ENCODE peak calls at places on chromosomes 5 and 9, in five cellular contexts. One of them, this sample, is unnamed.

GRCh38 chr5:34941936-34942335 is 12.6 kb downstream of the DNAJC21 start:
- DNase-seq in DND-41: no peak
- DNase-seq in left ventricle myocardium inferior: no peak
- DNase-seq in CD8-positive, alpha-beta memory T cell: no peak
- DNase-seq in keratinocyte: no peak
- DNase-seq in this sample: no peak

GRCh38 chr9:84839538-84839937 is 170.0 kb downstream of the NTRK2 start:
- DNase-seq in DND-41: no peak
- DNase-seq in keratinocyte: no peak
- DNase-seq in left ventricle myocardium inferior: no peak
- DNase-seq in CD8-positive, alpha-beta memory T cell: no peak
- DNase-seq in this sample: no peak

GRCh38 chr5:178766936-178767912 is 36.8 kb upstream of the ZNF354A start:
- DNase-seq in CD8-positive, alpha-beta memory T cell: no peak
- DNase-seq in keratinocyte: no peak
- DNase-seq in DND-41: no peak
- DNase-seq in left ventricle myocardium inferior: no peak
- DNase-seq in this sample: no peak

GRCh38 chr5:75049581-75050274 is 2.6 kb downstream of the GCNT4 start:
- DNase-seq in left ventricle myocardium inferior: peak; percentile 28
- DNase-seq in DND-41: peak; percentile 63
- DNase-seq in CD8-positive, alpha-beta memory T cell: peak; percentile 55
- DNase-seq in keratinocyte: peak; percentile 69
- DNase-seq in this sample: peak; percentile 79

GRCh38 chr9:18935521-18935920 is 97.5 kb downstream of the SAXO1 start:
- DNase-seq in keratinocyte: no peak
- DNase-seq in left ventricle myocardium inferior: no peak
- DNase-seq in CD8-positive, alpha-beta memory T cell: no peak
- DNase-seq in DND-41: no peak
- DNase-seq in this sample: no peak

GRCh38 chr5:16755641-16756040 is 138.8 kb upstream of the RETREG1 start:
- DNase-seq in left ventricle myocardium inferior: no peak
- DNase-seq in keratinocyte: no peak
- DNase-seq in DND-41: no peak
- DNase-seq in CD8-positive, alpha-beta memory T cell: no peak
- DNase-seq in this sample: no peak

GRCh38 chr5:178381206-178381605 is 148.6 kb upstream of the PHYKPL start:
- DNase-seq in left ventricle myocardium inferior: no peak
- DNase-seq in CD8-positive, alpha-beta memory T cell: no peak
- DNase-seq in DND-41: no peak
- DNase-seq in keratinocyte: no peak
- DNase-seq in this sample: no peak

GRCh38 chr5:139446956-139447779 is 7.8 kb upstream of the DNAJC18 start:
- DNase-seq in keratinocyte: no peak
- DNase-seq in DND-41: no peak
- DNase-seq in left ventricle myocardium inferior: no peak
- DNase-seq in CD8-positive, alpha-beta memory T cell: no peak
- DNase-seq in this sample: no peak

GRCh38 chr5:128765448-128766061 is 199.7 kb upstream of the SLC27A6 start:
- DNase-seq in DND-41: no peak
- DNase-seq in CD8-positive, alpha-beta memory T cell: no peak
- DNase-seq in left ventricle myocardium inferior: no peak
- DNase-seq in keratinocyte: no peak
- DNase-seq in this sample: no peak

GRCh38 chr9:110703669-110704068 is 35.1 kb downstream of the MUSK start:
- DNase-seq in CD8-positive, alpha-beta memory T cell: no peak
- DNase-seq in keratinocyte: no peak
- DNase-seq in DND-41: no peak
- DNase-seq in left ventricle myocardium inferior: no peak
- DNase-seq in this sample: no peak

GRCh38 chr5:96857454-96857853 is 18.8 kb upstream of the ERAP2 start:
- DNase-seq in CD8-positive, alpha-beta memory T cell: no peak
- DNase-seq in left ventricle myocardium inferior: no peak
- DNase-seq in DND-41: no peak
- DNase-seq in keratinocyte: no peak
- DNase-seq in this sample: no peak

GRCh38 chr5:95759634-95760033 is 28.5 kb downstream of the RHOBTB3 start:
- DNase-seq in CD8-positive, alpha-beta memory T cell: no peak
- DNase-seq in keratinocyte: no peak
- DNase-seq in DND-41: no peak
- DNase-seq in left ventricle myocardium inferior: no peak
- DNase-seq in this sample: peak; percentile 32

GRCh38 chr5:91434348-91434747 is 51.2 kb upstream of the ARRDC3 start:
- DNase-seq in CD8-positive, alpha-beta memory T cell: peak; percentile 15
- DNase-seq in DND-41: no peak
- DNase-seq in left ventricle myocardium inferior: no peak
- DNase-seq in keratinocyte: no peak
- DNase-seq in this sample: no peak

GRCh38 chr9:108816037-108816436 is 39.7 kb downstream of the ACTL7B start:
- DNase-seq in CD8-positive, alpha-beta memory T cell: no peak
- DNase-seq in DND-41: no peak
- DNase-seq in keratinocyte: no peak
- DNase-seq in left ventricle myocardium inferior: peak; percentile 19
- DNase-seq in this sample: no peak

GRCh38 chr5:136308396-136308795 is 56.9 kb downstream of the TRPC7 start:
- DNase-seq in left ventricle myocardium inferior: no peak
- DNase-seq in CD8-positive, alpha-beta memory T cell: no peak
- DNase-seq in DND-41: no peak
- DNase-seq in keratinocyte: no peak
- DNase-seq in this sample: no peak

DNA sequence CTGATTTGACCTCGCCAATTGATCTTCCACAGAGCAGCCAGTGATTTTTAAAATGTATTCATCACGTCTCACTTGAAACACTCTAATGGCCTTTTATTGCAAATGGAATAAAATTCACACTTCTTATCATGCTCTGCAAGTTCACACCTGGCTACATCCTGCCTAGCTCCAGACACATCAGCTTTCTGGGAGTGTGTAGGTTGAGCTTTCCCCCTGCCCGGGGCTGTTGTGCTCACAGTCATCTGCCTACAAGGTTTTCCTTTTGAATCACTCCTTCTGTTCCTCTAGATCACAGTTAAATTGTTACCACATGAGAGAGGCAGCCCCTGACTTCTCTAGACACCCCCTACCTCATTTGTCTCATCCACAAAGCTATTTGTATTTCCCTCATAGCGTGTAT is 674.5 kb downstream of the PRELID2 start:
- DNase-seq in DND-41: no peak
- DNase-seq in CD8-positive, alpha-beta memory T cell: no peak
- DNase-seq in left ventricle myocardium inferior: no peak
- DNase-seq in keratinocyte: no peak
- DNase-seq in this sample: no peak
- H3K36me3 ChIP-seq in DND-41: no peaks in the 10 kb centered on the region
- H3K36me3 ChIP-seq in CD8-positive, alpha-beta memory T cell: no peaks in the 10 kb centered on the region
- H3K36me3 ChIP-seq in left ventricle myocardium inferior: no peaks in the 10 kb centered on the region
- H3K36me3 ChIP-seq in keratinocyte: no peaks in the 10 kb centered on the region
- H3K36me3 ChIP-seq in this sample: no peaks in the 10 kb centered on the region

DNA sequence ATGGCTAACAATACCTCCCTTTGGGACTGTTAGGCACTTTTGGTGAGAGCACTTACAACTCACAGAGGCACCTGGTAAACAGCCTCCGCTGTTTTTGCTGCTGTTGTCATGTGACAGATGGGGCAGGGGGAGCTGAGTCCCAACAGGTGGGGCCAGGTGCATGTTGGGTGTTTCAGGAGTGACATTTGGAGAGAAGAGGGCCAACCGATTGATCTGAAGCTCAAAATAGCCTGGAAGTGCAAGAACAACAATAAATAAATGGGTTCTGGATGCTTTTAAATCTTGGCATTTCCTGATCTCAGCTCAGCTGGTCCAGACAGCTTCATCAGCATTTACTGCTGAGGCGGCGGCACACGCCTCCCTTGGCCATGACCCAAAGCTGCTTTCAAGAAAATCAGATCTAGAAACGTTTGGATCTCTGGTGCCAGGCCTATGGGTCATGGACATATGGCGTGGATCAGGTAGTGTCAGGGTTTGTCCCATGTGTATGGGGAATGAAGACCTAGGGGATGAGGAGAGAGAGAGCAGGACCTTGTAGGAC is 70.5 kb downstream of the PPARGC1B start:
- DNase-seq in DND-41: no peak
- DNase-seq in CD8-positive, alpha-beta memory T cell: no peak
- DNase-seq in keratinocyte: no peak
- DNase-seq in left ventricle myocardium inferior: no peak
- DNase-seq in this sample: no peak
- H3K4me1 ChIP-seq in DND-41: no peaks in the 10 kb centered on the region
- H3K4me1 ChIP-seq in CD8-positive, alpha-beta memory T cell: no peaks in the 10 kb centered on the region
- H3K4me1 ChIP-seq in keratinocyte: peaks cover 14% of the 10 kb centered on the region
- H3K4me1 ChIP-seq in left ventricle myocardium inferior: peaks cover 97% of the 10 kb centered on the region
- H3K4me1 ChIP-seq in this sample: peaks cover 13% of the 10 kb centered on the region

GRCh38 chr5:71954329-71954728 is 152.9 kb upstream of the MAP1B start:
- DNase-seq in DND-41: no peak
- DNase-seq in left ventricle myocardium inferior: no peak
- DNase-seq in CD8-positive, alpha-beta memory T cell: no peak
- DNase-seq in keratinocyte: no peak
- DNase-seq in this sample: no peak
- H3K27ac ChIP-seq in DND-41: no peak overlapping the region
- H3K27ac ChIP-seq in left ventricle myocardium inferior: no peak overlapping the region
- H3K27ac ChIP-seq in CD8-positive, alpha-beta memory T cell: no peak overlapping the region
- H3K27ac ChIP-seq in keratinocyte: no peak overlapping the region
- H3K27ac ChIP-seq in this sample: no peak overlapping the region

DNA sequence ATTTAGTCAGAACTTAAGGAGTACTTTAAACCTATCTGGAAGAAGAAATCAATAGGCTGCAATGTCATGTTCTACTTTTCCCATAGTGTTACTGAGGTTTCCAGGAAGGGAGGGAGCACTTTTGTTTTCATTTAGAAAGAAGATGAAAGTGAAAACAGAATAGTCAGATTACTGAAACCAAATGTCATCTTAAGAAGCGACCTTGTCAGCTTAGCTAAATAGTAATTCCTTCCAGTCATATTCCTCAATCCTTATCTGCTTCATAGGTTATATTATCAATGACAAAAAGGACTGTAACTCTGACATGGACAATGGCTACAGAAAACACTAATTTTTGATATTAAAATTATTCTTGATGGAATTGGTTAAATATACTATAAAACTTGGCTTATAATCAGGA is 27.7 kb downstream of the SAR1B start:
- DNase-seq in DND-41: no peak
- DNase-seq in CD8-positive, alpha-beta memory T cell: no peak
- DNase-seq in keratinocyte: no peak
- DNase-seq in left ventricle myocardium inferior: no peak
- DNase-seq in this sample: no peak
- H3K36me3 ChIP-seq in DND-41: peaks cover 46% of the 10 kb centered on the region
- H3K36me3 ChIP-seq in CD8-positive, alpha-beta memory T cell: peaks cover 44% of the 10 kb centered on the region
- H3K36me3 ChIP-seq in keratinocyte: peaks cover 8% of the 10 kb centered on the region
- H3K36me3 ChIP-seq in left ventricle myocardium inferior: peaks cover 76% of the 10 kb centered on the region
- H3K36me3 ChIP-seq in this sample: no peaks in the 10 kb centered on the region

GRCh38 chr9:113580041-113580953 is 116.8 kb downstream of the RGS3 start:
- DNase-seq in CD8-positive, alpha-beta memory T cell: peak; percentile 47
- DNase-seq in left ventricle myocardium inferior: peak; percentile 80
- DNase-seq in keratinocyte: no peak
- DNase-seq in DND-41: peak; percentile 77
- DNase-seq in this sample: peak; percentile 87

GRCh38 chr9:113582698-113583200 is 119.2 kb downstream of the RGS3 start:
- DNase-seq in DND-41: no peak
- DNase-seq in keratinocyte: no peak
- DNase-seq in CD8-positive, alpha-beta memory T cell: no peak
- DNase-seq in left ventricle myocardium inferior: no peak
- DNase-seq in this sample: no peak

GRCh38 chr9:113581865-113582697 is 118.6 kb downstream of the RGS3 start:
- DNase-seq in CD8-positive, alpha-beta memory T cell: peak; percentile 80
- DNase-seq in DND-41: peak; percentile 95
- DNase-seq in left ventricle myocardium inferior: peak; percentile 75
- DNase-seq in keratinocyte: no peak
- DNase-seq in this sample: peak; percentile 82

GRCh38 chr9:113579270-113580040 is 115.9 kb downstream of the RGS3 start:
- DNase-seq in DND-41: peak; percentile 70
- DNase-seq in keratinocyte: no peak
- DNase-seq in left ventricle myocardium inferior: peak; percentile 63
- DNase-seq in CD8-positive, alpha-beta memory T cell: peak; percentile 34
- DNase-seq in this sample: no peak

GRCh38 chr9:113580954-113581311 is 117.4 kb downstream of the RGS3 start:
- DNase-seq in left ventricle myocardium inferior: no peak
- DNase-seq in keratinocyte: no peak
- DNase-seq in DND-41: no peak
- DNase-seq in CD8-positive, alpha-beta memory T cell: no peak
- DNase-seq in this sample: no peak
- H3K4me1 ChIP-seq in left ventricle myocardium inferior: peaks cover 94% of the 10 kb centered on the region
- H3K4me1 ChIP-seq in keratinocyte: peaks cover 72% of the 10 kb centered on the region
- H3K4me1 ChIP-seq in DND-41: peaks cover 57% of the 10 kb centered on the region
- H3K4me1 ChIP-seq in CD8-positive, alpha-beta memory T cell: peaks cover 59% of the 10 kb centered on the region
- H3K4me1 ChIP-seq in this sample: peaks cover 32% of the 10 kb centered on the region

DNA sequence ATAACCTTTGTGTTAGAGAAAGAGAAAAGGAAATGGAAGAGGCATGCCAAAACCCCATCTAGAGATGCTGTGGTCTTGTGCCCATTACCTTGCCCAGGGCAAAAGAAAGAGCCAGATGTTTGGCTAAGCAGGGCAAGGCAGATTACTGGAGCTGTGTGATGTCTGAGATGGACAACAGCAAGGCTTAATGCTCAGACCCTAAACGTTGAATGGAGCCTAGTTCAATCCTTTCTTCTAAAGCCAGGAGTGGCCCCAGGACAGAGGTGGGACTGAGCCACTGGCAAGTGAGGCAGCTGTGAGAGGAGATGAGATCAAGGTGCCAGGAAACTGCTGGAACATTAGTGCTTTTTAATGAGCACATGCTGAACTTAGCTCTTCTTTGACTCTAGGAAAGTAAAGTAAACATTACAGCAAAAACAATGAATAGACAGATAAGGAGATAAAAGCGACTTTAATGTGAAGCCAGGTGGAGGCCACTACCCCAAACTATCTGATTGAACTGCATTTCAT is 143.0 kb upstream of the EGFLAM start:
- DNase-seq in keratinocyte: no peak
- DNase-seq in CD8-positive, alpha-beta memory T cell: no peak
- DNase-seq in left ventricle myocardium inferior: no peak
- DNase-seq in DND-41: no peak
- DNase-seq in this sample: no peak
- H3K27ac ChIP-seq in keratinocyte: no peak overlapping the region
- H3K27ac ChIP-seq in CD8-positive, alpha-beta memory T cell: no peak overlapping the region
- H3K27ac ChIP-seq in left ventricle myocardium inferior: no peak overlapping the region
- H3K27ac ChIP-seq in DND-41: no peak overlapping the region
- H3K27ac ChIP-seq in this sample: no peak overlapping the region

GRCh38 chr5:53071298-53071697 is 38.3 kb downstream of the MOCS2 start:
- DNase-seq in keratinocyte: no peak
- DNase-seq in DND-41: no peak
- DNase-seq in CD8-positive, alpha-beta memory T cell: no peak
- DNase-seq in left ventricle myocardium inferior: no peak
- DNase-seq in this sample: no peak

GRCh38 chr5:53067641-53068040 is 41.9 kb downstream of the MOCS2 start:
- DNase-seq in keratinocyte: no peak
- DNase-seq in CD8-positive, alpha-beta memory T cell: no peak
- DNase-seq in left ventricle myocardium inferior: no peak
- DNase-seq in DND-41: no peak
- DNase-seq in this sample: no peak

GRCh38 chr5:53069626-53070025 is 39.9 kb downstream of the MOCS2 start:
- DNase-seq in DND-41: no peak
- DNase-seq in keratinocyte: no peak
- DNase-seq in left ventricle myocardium inferior: no peak
- DNase-seq in CD8-positive, alpha-beta memory T cell: no peak
- DNase-seq in this sample: no peak

GRCh38 chr5:53073349-53073748 is 36.2 kb downstream of the MOCS2 start:
- DNase-seq in left ventricle myocardium inferior: no peak
- DNase-seq in keratinocyte: no peak
- DNase-seq in CD8-positive, alpha-beta memory T cell: no peak
- DNase-seq in DND-41: no peak
- DNase-seq in this sample: no peak

GRCh38 chr5:53071738-53072137 is 37.8 kb downstream of the MOCS2 start:
- DNase-seq in CD8-positive, alpha-beta memory T cell: no peak
- DNase-seq in keratinocyte: no peak
- DNase-seq in DND-41: no peak
- DNase-seq in left ventricle myocardium inferior: no peak
- DNase-seq in this sample: no peak
- H3K36me3 ChIP-seq in CD8-positive, alpha-beta memory T cell: no peaks in the 10 kb centered on the region
- H3K36me3 ChIP-seq in keratinocyte: peaks cover 39% of the 10 kb centered on the region
- H3K36me3 ChIP-seq in DND-41: peaks cover 24% of the 10 kb centered on the region
- H3K36me3 ChIP-seq in left ventricle myocardium inferior: no peaks in the 10 kb centered on the region
- H3K36me3 ChIP-seq in this sample: no peaks in the 10 kb centered on the region

GRCh38 chr9:134235366-134235765 is 71.0 kb upstream of the RNU6ATAC start:
- DNase-seq in CD8-positive, alpha-beta memory T cell: no peak
- DNase-seq in DND-41: no peak
- DNase-seq in keratinocyte: no peak
- DNase-seq in left ventricle myocardium inferior: no peak
- DNase-seq in this sample: no peak
- H3K4me1 ChIP-seq in CD8-positive, alpha-beta memory T cell: no peaks in the 10 kb centered on the region
- H3K4me1 ChIP-seq in DND-41: no peaks in the 10 kb centered on the region
- H3K4me1 ChIP-seq in keratinocyte: no peaks in the 10 kb centered on the region
- H3K4me1 ChIP-seq in left ventricle myocardium inferior: peaks cover 33% of the 10 kb centered on the region
- H3K4me1 ChIP-seq in this sample: no peaks in the 10 kb centered on the region

This sample was measured in colonic mucosa.